ENCODE peak calls at places on chromosome 1, in ten cellular contexts. A is tibial nerve; C is cardiac muscle cell; L is heart left ventricle; E is effector memory CD4-positive, alpha-beta T cell; O is breast epithelium; Z is Peyer's patch; J is tibial artery; S is CD4-positive, CD25-positive, alpha-beta regulatory T cell; Q is SK-N-SH. N is an unnamed sample.
A peak's percentile ranks its signal among the peaks of the same experiment; 100 is the strongest.

GRCh38 chr1:89608627-89609338 is 24.1 kb upstream of the LRRC8C start:
- DNase-seq in A (no peak), C (no peak), L (no peak), E (peak; percentile 59), O (no peak), Z (peak; percentile 44), J (no peak), S (peak; percentile 34), Q (no peak), N (peak; percentile 74)

GRCh38 chr1:90579212-90579802 is 137.8 kb downstream of the BARHL2 start:
- DNase-seq in A (no peak), C (peak; percentile 58), L (no peak), E (no peak), O (no peak), Z (no peak), J (no peak), S (no peak), Q (peak; percentile 45), N (no peak)

GRCh38 chr1:26225033-26225831 is 8.8 kb upstream of the CEP85 start:
- DNase-seq in A (peak; percentile 30), C (peak; percentile 61), L (peak; percentile 76), E (peak; percentile 15), O (peak; percentile 59), Z (peak; percentile 41), J (peak; percentile 39), S (peak; percentile 40), Q (peak; percentile 87), N (peak; percentile 20)

GRCh38 chr1:84856871-84857270 is 36.1 kb downstream of the LPAR3 start:
- DNase-seq in A (no peak), C (no peak), L (no peak), E (no peak), O (no peak), Z (no peak), J (no peak), S (no peak), Q (no peak), N (no peak)

GRCh38 chr1:8075511-8076051 is 49.5 kb upstream of the ERRFI1 start:
- DNase-seq in A (no peak), C (no peak), L (no peak), E (no peak), O (no peak), Z (no peak), J (no peak), S (no peak), Q (no peak), N (no peak)

GRCh38 chr1:162471290-162471853 is 26.2 kb upstream of the UHMK1 start:
- DNase-seq in A (no peak), C (no peak), L (no peak), E (no peak), O (no peak), Z (no peak), J (no peak), S (no peak), Q (no peak), N (no peak)

GRCh38 chr1:99766378-99766800 is at the start of gene FRRS1:
- DNase-seq in A (peak; percentile 38), C (peak; percentile 81), L (peak; percentile 48), E (no peak), O (no peak), Z (peak; percentile 57), J (peak; percentile 65), S (no peak), Q (peak; percentile 12), N (peak; percentile 60)

GRCh38 chr1:199463521-199464127 is 563.9 kb upstream of the NR5A2 start:
- DNase-seq in A (no peak), C (peak; percentile 83), L (no peak), E (no peak), O (no peak), Z (no peak), J (no peak), S (no peak), Q (peak; percentile 1), N (no peak)

GRCh38 chr1:53069663-53070327 is 7.8 kb downstream of the PODN start:
- DNase-seq in A (no peak), C (no peak), L (peak; percentile 14), E (no peak), O (no peak), Z (peak; percentile 9), J (peak; percentile 17), S (no peak), Q (peak; percentile 20), N (no peak)

GRCh38 chr1:116002781-116003455 is 26.6 kb downstream of the SLC22A15 start:
- DNase-seq in A (no peak), C (no peak), L (no peak), E (no peak), O (no peak), Z (no peak), J (no peak), S (no peak), Q (no peak), N (no peak)

DNA sequence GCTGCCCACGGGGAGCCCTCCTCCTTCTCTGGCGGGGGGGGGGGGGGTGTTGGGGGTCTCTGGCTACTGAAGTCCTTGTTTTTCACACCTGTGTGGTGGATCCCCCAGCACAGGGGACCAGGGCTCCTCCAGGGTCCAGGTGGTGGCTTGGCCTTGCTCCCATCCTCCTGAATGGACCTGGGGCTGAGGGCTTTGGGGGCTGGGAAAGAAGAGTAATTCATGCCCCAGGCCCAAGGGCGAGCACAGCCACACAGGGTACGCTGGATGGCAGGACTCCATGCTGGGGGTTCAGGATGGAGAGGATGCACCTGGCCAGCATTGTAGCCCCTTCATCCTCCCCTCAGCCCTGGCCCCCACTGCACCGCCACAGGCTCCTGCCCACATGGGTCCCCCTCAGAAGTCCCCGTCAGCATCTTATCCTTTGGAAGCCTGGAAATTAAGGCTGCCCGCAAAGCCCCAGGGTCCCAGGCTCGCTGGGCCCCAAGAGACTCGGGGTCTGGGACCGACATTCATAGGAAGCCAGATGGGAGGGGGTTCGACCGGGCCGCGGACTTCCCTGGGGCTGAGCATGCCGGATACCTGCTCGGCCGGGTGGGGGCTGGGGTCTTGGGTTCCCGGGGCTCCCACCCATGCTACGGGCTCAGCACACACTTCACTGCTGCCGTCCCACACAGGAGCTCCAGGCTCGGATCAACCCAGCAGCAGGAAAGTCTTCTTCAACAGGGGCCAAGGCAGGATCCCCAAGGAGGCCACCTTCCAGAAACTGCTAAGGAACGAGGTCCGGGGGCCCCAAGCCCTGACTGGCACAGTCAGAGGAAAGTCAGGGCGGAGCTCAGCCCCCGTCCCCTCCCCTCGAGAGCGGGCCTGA is 49.0 kb upstream of the ACTRT2 start:
- DNase-seq in A (no peak), C (no peak), L (no peak), E (no peak), O (peak; percentile 46), Z (no peak), J (no peak), S (no peak), Q (no peak), N (no peak)
- H3K9me3 ChIP-seq in A (no peaks in the 10 kb centered on the region), C (no peaks in the 10 kb centered on the region), L (no peaks in the 10 kb centered on the region), E (no peaks in the 10 kb centered on the region), O (no peaks in the 10 kb centered on the region), Z (no peaks in the 10 kb centered on the region), J (no peaks in the 10 kb centered on the region), S (no peaks in the 10 kb centered on the region), Q (no peaks in the 10 kb centered on the region), N (no peaks in the 10 kb centered on the region)

DNA sequence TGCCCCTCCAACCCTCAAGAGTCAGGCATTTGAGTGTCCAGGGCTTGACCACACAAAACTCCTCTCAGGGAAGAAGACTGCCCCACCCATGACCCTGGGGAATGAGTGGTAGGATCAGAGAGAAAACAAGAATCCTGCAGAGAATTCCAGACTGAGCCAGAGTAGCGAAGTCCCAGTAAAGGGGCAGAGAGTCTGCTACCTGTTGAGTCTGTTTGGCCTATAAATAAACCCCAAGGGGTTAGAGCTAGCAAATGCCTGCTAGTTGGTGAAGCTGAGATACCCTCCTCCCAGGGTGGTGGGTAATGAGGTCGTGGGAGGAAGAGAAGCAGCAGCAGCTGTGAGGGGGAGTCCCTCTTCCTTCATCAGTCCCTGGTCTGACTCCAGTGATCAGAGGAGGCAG is 2.5 kb downstream of the TRAF3IP3 start:
- DNase-seq in A (no peak), C (no peak), L (no peak), E (no peak), O (no peak), Z (no peak), J (no peak), S (no peak), Q (no peak), N (no peak)
- H3K4me1 ChIP-seq in A (peaks cover 13% of the 10 kb centered on the region), C (peaks cover 5% of the 10 kb centered on the region), L (peaks cover 6% of the 10 kb centered on the region), E (peaks cover 63% of the 10 kb centered on the region), O (no peaks in the 10 kb centered on the region), Z (no peaks in the 10 kb centered on the region), J (no peaks in the 10 kb centered on the region), S (peaks cover 92% of the 10 kb centered on the region), Q (peaks cover 7% of the 10 kb centered on the region), N (peaks cover 71% of the 10 kb centered on the region)

DNA sequence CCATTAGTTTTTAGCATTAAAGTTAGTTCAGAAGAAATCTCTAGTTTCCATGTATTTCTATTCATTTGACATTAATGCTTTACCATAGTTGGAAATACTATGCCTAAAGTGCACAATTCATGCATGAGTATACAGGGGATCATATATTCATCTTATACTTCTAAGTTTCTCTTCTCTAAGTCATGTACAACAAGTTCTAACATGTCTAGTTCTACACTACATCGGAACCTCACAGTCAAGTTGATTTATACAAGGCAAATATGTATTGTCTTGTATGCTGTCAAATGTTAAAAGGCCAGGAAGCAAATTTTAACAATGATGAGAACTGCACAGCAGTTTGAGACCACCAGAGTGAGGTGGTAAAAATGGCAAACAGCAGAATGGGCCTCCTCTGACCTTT is 22.9 kb upstream of the MOB3C start:
- DNase-seq in A (no peak), C (no peak), L (no peak), E (no peak), O (no peak), Z (no peak), J (no peak), S (no peak), Q (no peak), N (no peak)
- H3K9me3 ChIP-seq in A (no peaks in the 10 kb centered on the region), C (no peaks in the 10 kb centered on the region), L (no peaks in the 10 kb centered on the region), E (no peaks in the 10 kb centered on the region), O (no peaks in the 10 kb centered on the region), Z (no peaks in the 10 kb centered on the region), J (no peaks in the 10 kb centered on the region), S (no peaks in the 10 kb centered on the region), Q (no peaks in the 10 kb centered on the region), N (no peaks in the 10 kb centered on the region)

DNA sequence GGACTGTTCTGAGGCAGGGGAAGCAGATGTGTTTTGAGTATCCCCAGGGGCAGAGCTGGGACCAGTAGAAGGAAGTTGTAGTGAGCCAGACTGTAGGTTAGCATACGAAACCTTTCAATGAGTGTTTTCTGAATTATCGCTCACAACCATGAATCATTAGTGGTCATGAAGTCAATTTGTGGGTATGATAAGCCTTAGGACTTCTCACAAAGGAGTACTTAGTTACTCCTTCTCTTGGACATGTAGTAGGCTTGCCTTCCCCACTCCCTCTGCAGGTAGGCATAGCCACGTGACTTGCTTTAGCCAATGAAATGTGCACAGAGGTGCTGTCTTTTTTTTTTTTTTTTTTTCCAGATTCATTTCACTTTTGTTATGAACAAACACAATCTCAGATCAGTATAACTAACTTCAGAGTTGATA is 23.9 kb upstream of the FAAH start:
- DNase-seq in A (no peak), C (peak; percentile 32), L (no peak), E (no peak), O (no peak), Z (peak; percentile 30), J (no peak), S (no peak), Q (no peak), N (no peak)
- H3K4me1 ChIP-seq in A (no peaks in the 10 kb centered on the region), C (no peaks in the 10 kb centered on the region), L (peaks cover 4% of the 10 kb centered on the region), E (no peaks in the 10 kb centered on the region), O (no peaks in the 10 kb centered on the region), Z (no peaks in the 10 kb centered on the region), J (no peaks in the 10 kb centered on the region), S (no peaks in the 10 kb centered on the region), Q (no peaks in the 10 kb centered on the region), N (no peaks in the 10 kb centered on the region)